ENCODE peak calls at places on chromosomes 6 and 20, in six cellular contexts. L is osteoblast, A is adrenal gland, S is GM12864, Z is astrocyte, Q is heart right ventricle. N is an unnamed sample.

GRCh38 chr20:10619427-10619826 is 54.4 kb downstream of the JAG1 start:
- DNase-seq in L (peak), A (no peak), S (no peak), Z (peak), Q (no peak), N (no peak)

GRCh38 chr6:72554203-72554564 is 67.7 kb upstream of the KCNQ5 start:
- DNase-seq in L (peak), A (no peak), S (no peak), Z (peak), Q (no peak), N (no peak)

GRCh38 chr6:140225587-140226438 is 851.4 kb upstream of the CITED2 start:
- DNase-seq in L (no peak), A (no peak), S (no peak), Z (peak), Q (no peak), N (no peak)

GRCh38 chr6:161417712-161418457 is 144.0 kb upstream of the AGPAT4 start:
- DNase-seq in L (peak), A (no peak), S (no peak), Z (peak), Q (peak), N (no peak)

GRCh38 chr6:16058188-16058780 is 70.6 kb upstream of the MYLIP start:
- DNase-seq in L (no peak), A (peak), S (no peak), Z (no peak), Q (no peak), N (peak)

GRCh38 chr6:97207383-97207782 is 75.6 kb downstream of the MMS22L start:
- DNase-seq in L (no peak), A (no peak), S (no peak), Z (no peak), Q (no peak), N (no peak)

GRCh38 chr6:11527274-11527870 is 10.2 kb upstream of the TMEM170B start:
- DNase-seq in L (no peak), A (no peak), S (no peak), Z (no peak), Q (no peak), N (no peak)

GRCh38 chr6:87755697-87756671 is 54.0 kb upstream of the AKIRIN2 start:
- DNase-seq in L (peak), A (no peak), S (no peak), Z (peak), Q (no peak), N (no peak)

GRCh38 chr20:56685879-56686278 is 56.8 kb downstream of the TFAP2C start:
- DNase-seq in L (no peak), A (no peak), S (no peak), Z (no peak), Q (no peak), N (no peak)
- TF ChIP-seq CTCF in L (no peak), A (no peak), S (no peak), Z (no peak), Q (no peak), N (no peak)

GRCh38 chr20:31841928-31842327 is 3.5 kb downstream of the FOXS1 start:
- DNase-seq in L (peak), A (no peak), S (no peak), Z (peak), Q (no peak), N (no peak)

GRCh38 chr20:31843288-31843687 is 2.1 kb downstream of the FOXS1 start:
- DNase-seq in L (no peak), A (no peak), S (no peak), Z (no peak), Q (no peak), N (no peak)

GRCh38 chr20:31840906-31841816 is 4.2 kb downstream of the FOXS1 start:
- DNase-seq in L (peak), A (no peak), S (no peak), Z (no peak), Q (no peak), N (no peak)

GRCh38 chr20:31843881-31844280 is 1.5 kb downstream of the FOXS1 start:
- DNase-seq in L (peak), A (no peak), S (no peak), Z (no peak), Q (no peak), N (no peak)

GRCh38 chr20:31842471-31843157 is 2.8 kb downstream of the FOXS1 start:
- DNase-seq in L (peak), A (peak), S (no peak), Z (peak), Q (peak), N (no peak)
- TF ChIP-seq CTCF in L (no peak), A (no peak), S (no peak), Z (no peak), Q (no peak), N (no peak)

GRCh38 chr6:44096615-44097014 is 30.6 kb downstream of the MRPL14 start:
- DNase-seq in L (peak), A (peak), S (peak), Z (peak), Q (peak), N (peak)
- TF ChIP-seq CTCF in L (peak), A (peak), S (peak), Z (peak), Q (peak), N (peak)

GRCh38 chr6:159170333-159170672 is 1.1 kb downstream of the FNDC1 start:
- DNase-seq in L (no peak), A (no peak), S (no peak), Z (peak), Q (no peak), N (no peak)

GRCh38 chr6:159168536-159169192 is 536 bp upstream of the FNDC1 start:
- DNase-seq in L (peak), A (peak), S (no peak), Z (peak), Q (peak), N (no peak)

GRCh38 chr6:159169557-159170332 is 545 bp downstream of the FNDC1 start:
- DNase-seq in L (peak), A (no peak), S (no peak), Z (peak), Q (no peak), N (no peak)

GRCh38 chr6:159170999-159171712 is 2.0 kb downstream of the FNDC1 start:
- DNase-seq in L (peak), A (peak), S (no peak), Z (peak), Q (no peak), N (no peak)

DNA sequence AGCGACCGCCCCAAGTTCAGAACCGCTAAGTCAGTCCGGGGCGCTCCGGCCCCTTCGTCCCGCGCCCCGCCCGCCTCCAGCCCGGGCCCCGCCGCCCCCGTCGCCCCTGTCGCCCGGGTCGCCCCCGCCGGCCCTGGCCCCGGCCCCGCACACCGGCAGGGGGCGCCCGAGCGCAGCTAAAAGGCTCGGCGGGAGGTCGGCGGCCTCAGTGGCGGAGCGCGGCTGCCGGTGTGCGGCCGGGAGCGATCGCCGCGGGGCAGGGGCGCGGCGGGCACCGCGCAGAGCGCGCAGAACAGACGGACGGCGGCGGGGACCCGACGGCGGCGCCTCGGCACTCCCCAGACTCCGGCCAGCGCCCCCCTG is at the start of gene FNDC1:
- DNase-seq in L (peak), A (no peak), S (no peak), Z (no peak), Q (no peak), N (no peak)
- TF ChIP-seq CTCF in L (no peak), A (no peak), S (peak), Z (no peak), Q (peak), N (no peak)

GRCh38 chr6:105109955-105110650 is 69.7 kb downstream of the POPDC3 start:
- DNase-seq in L (no peak), A (no peak), S (no peak), Z (no peak), Q (no peak), N (no peak)
- TF ChIP-seq CTCF in L (no peak), A (no peak), S (no peak), Z (no peak), Q (no peak), N (no peak)

GRCh38 chr20:59024111-59024530 is 4.9 kb downstream of the TUBB1 start:
- DNase-seq in L (no peak), A (peak), S (no peak), Z (no peak), Q (no peak), N (no peak)

GRCh38 chr20:59025511-59025910 is 6.3 kb downstream of the TUBB1 start:
- DNase-seq in L (no peak), A (no peak), S (no peak), Z (no peak), Q (no peak), N (no peak)

GRCh38 chr20:59025086-59025485 is 5.9 kb downstream of the TUBB1 start:
- DNase-seq in L (no peak), A (peak), S (no peak), Z (no peak), Q (no peak), N (no peak)

GRCh38 chr20:59022754-59023153 is 3.5 kb downstream of the TUBB1 start:
- DNase-seq in L (no peak), A (peak), S (no peak), Z (no peak), Q (no peak), N (no peak)

GRCh38 chr20:59023616-59024015 is 4.4 kb downstream of the TUBB1 start:
- DNase-seq in L (no peak), A (no peak), S (no peak), Z (no peak), Q (no peak), N (no peak)
- TF ChIP-seq CTCF in L (no peak), A (no peak), S (no peak), Z (no peak), Q (no peak), N (no peak)

GRCh38 chr6:57135885-57136284 is 36.2 kb upstream of the BAG2 start:
- DNase-seq in L (no peak), A (no peak), S (no peak), Z (no peak), Q (no peak), N (no peak)

GRCh38 chr6:57127763-57128162 is 37.8 kb downstream of the ZNF451 start:
- DNase-seq in L (no peak), A (no peak), S (no peak), Z (no peak), Q (no peak), N (no peak)

GRCh38 chr6:57134954-57135353 is 37.2 kb upstream of the BAG2 start:
- DNase-seq in L (no peak), A (no peak), S (no peak), Z (no peak), Q (no peak), N (no peak)

GRCh38 chr6:57130784-57131183 is 40.8 kb downstream of the ZNF451 start:
- DNase-seq in L (no peak), A (no peak), S (no peak), Z (no peak), Q (no peak), N (no peak)
- TF ChIP-seq CTCF in L (no peak), A (no peak), S (no peak), Z (no peak), Q (no peak), N (no peak)

GRCh38 chr6:38944655-38945279 is 103.8 kb upstream of the GLP1R start:
- DNase-seq in L (no peak), A (no peak), S (no peak), Z (no peak), Q (no peak), N (no peak)

GRCh38 chr6:38937839-38938613 is 110.6 kb upstream of the GLP1R start:
- DNase-seq in L (no peak), A (no peak), S (no peak), Z (no peak), Q (no peak), N (no peak)

GRCh38 chr6:38942442-38942841 is 106.1 kb upstream of the GLP1R start:
- DNase-seq in L (no peak), A (no peak), S (no peak), Z (no peak), Q (no peak), N (no peak)

GRCh38 chr6:38938741-38939140 is 109.8 kb upstream of the GLP1R start:
- DNase-seq in L (no peak), A (no peak), S (no peak), Z (no peak), Q (no peak), N (no peak)

DNA sequence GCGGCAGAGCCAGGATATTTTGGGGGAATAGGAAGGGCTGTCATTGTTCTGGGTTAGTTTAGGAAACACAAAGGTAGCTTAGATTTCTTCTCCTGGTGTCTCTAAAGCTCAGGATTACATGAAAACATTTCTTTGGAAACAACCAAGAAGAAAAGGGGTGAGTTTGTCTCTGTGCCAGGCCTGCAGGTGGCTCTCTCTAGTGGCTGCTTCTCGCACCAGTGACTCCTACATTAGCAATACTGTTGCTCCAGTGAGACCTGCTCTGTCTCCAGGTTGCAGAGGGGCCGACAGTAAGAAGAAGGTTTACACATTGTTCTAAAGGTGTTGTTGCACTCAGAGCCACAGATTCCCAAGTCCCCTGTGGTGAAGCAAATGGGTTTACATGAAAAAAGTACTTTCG is 104.6 kb upstream of the GLP1R start:
- DNase-seq in L (no peak), A (no peak), S (no peak), Z (no peak), Q (no peak), N (no peak)
- TF ChIP-seq CTCF in L (no peak), A (no peak), S (peak), Z (no peak), Q (no peak), N (no peak)

DNA sequence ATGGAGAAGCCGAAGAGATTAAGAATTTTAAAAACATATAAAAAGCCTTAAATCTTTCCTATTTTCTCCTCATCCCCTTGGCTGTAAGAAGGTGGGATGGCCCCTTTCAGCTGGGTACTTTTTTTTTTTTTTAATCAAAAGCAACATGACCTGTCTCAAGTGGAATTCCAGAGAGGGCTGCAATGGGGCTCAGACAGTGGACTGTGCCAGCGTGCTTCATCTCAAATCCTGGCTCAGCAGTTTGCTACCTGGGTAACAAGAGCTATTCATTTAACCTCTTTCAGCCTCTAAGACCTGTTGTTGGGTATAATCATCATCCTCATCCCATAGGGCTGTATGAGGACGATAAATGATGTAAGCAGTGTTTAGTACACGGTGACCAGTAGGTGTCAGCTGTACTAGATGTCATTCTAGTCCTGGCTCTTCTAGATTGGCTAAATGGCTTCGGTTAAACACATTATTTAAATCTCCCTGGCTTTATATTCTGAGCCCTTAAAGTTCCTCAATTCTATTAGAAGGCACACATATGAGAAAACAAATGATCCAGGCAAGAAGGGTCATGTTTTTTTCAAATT is 6.9 kb upstream of the PPP1R3G start:
- DNase-seq in L (peak), A (no peak), S (no peak), Z (no peak), Q (no peak), N (no peak)
- TF ChIP-seq CTCF in L (peak), A (no peak), S (peak), Z (no peak), Q (peak), N (no peak)

GRCh38 chr6:28104392-28105250 is 19.8 kb upstream of the ZSCAN16 start:
- DNase-seq in L (peak), A (peak), S (peak), Z (peak), Q (peak), N (peak)
- TF ChIP-seq CTCF in L (peak), A (peak), S (peak), Z (peak), Q (peak), N (peak)